ENCODE peak calls at places on chromosome 7, in eight cellular contexts. J is GM12865, T is mesothelial cell of epicardium, V is MCF 10A, W is WTC11, U is PC-9, O is progenitor cell of endocrine pancreas, M is fibroblast of lung. G is an unnamed sample.

GRCh38 chr7:132383962-132384361 is 192.3 kb downstream of the PLXNA4 start:
- DNase-seq in T (no peak), U (peak; percentile 8), J (no peak), O (no peak), V (no peak), M (no peak), W (no peak), G (no peak)

GRCh38 chr7:37448057-37448636 is 517 bp downstream of the ELMO1 start:
- DNase-seq in T (peak; percentile 19), O (peak; percentile 43), W (peak; percentile 32), J (no peak), M (no peak), U (no peak), V (no peak), G (peak; percentile 37)

GRCh38 chr7:29346574-29346973 is 152.0 kb downstream of the CHN2 start:
- DNase-seq in T (no peak), V (no peak), W (no peak), O (no peak), U (peak; percentile 65), J (no peak), M (no peak), G (no peak)

GRCh38 chr7:150668472-150668911 is 17.0 kb upstream of the GIMAP2 start:
- DNase-seq in V (no peak), M (no peak), W (no peak), U (no peak), J (peak; percentile 95), O (no peak), T (no peak), G (peak; percentile 34)

GRCh38 chr7:46454796-46455195 is 533.7 kb upstream of the IGFBP3 start:
- DNase-seq in T (no peak), V (no peak), U (no peak), W (no peak), M (peak; percentile 65), O (no peak), J (no peak), G (no peak)

GRCh38 chr7:140060788-140061606 is 1.8 kb downstream of the PARP12 start:
- DNase-seq in M (peak; percentile 68), W (no peak), U (no peak), T (no peak), O (no peak), J (no peak), V (peak; percentile 9), G (no peak)

GRCh38 chr7:2399848-2400587 is 3.4 kb upstream of the CHST12 start:
- DNase-seq in O (no peak), W (no peak), J (peak; percentile 74), V (peak; percentile 92), U (peak; percentile 93), T (peak; percentile 54), M (peak; percentile 97), G (no peak)

GRCh38 chr7:79713281-79713680 is 259.8 kb upstream of the MAGI2 start:
- DNase-seq in M (no peak), T (no peak), W (no peak), U (no peak), V (no peak), O (no peak), J (no peak), G (no peak)

GRCh38 chr7:12524794-12525386 is 45.6 kb upstream of the SCIN start:
- DNase-seq in V (peak; percentile 56), J (peak; percentile 59), W (no peak), U (peak; percentile 56), T (no peak), O (no peak), M (peak; percentile 45), G (no peak)

GRCh38 chr7:152847491-152847890 is 87.9 kb downstream of the ACTR3B start:
- DNase-seq in W (no peak), U (no peak), V (no peak), J (no peak), M (peak; percentile 14), T (no peak), O (no peak), G (no peak)

GRCh38 chr7:143408686-143409551 is at the start of gene EPHA1:
- DNase-seq in O (peak; percentile 45), M (no peak), W (peak; percentile 82), U (peak; percentile 89), V (peak; percentile 86), T (no peak), J (no peak), G (peak; percentile 49)

GRCh38 chr7:112970771-112971170 is 115.9 kb downstream of the GPR85 start:
- DNase-seq in O (no peak), W (no peak), V (no peak), U (no peak), J (peak; percentile 9), T (no peak), M (no peak), G (no peak)

GRCh38 chr7:105315357-105315756 is 73.4 kb downstream of the SRPK2 start:
- DNase-seq in O (no peak), U (no peak), W (no peak), T (no peak), J (no peak), V (no peak), M (no peak), G (no peak)

GRCh38 chr7:97064972-97065587 is 40.4 kb upstream of the DLX5 start:
- DNase-seq in U (peak; percentile 39), M (peak; percentile 30), O (no peak), W (no peak), T (no peak), J (peak; percentile 53), V (peak; percentile 67), G (no peak)

GRCh38 chr7:51024867-51025266 is 242.2 kb upstream of the GRB10 start:
- DNase-seq in J (no peak), M (no peak), U (no peak), W (no peak), V (no peak), T (no peak), O (peak; percentile 4), G (no peak)

GRCh38 chr7:30771859-30772429 is 727 bp downstream of the MINDY4 start:
- DNase-seq in W (no peak), T (no peak), J (peak; percentile 33), O (no peak), U (no peak), M (peak; percentile 8), V (peak; percentile 9), G (no peak)

GRCh38 chr7:91140286-91140685 is 123.9 kb upstream of the FZD1 start:
- DNase-seq in M (no peak), W (no peak), O (no peak), T (no peak), J (no peak), U (no peak), V (no peak), G (no peak)
- TF ChIP-seq CTCF in M (no peak), W (no peak), O (no peak), T (no peak), J (no peak), U (no peak), V (no peak), G (no peak)

GRCh38 chr7:42527004-42527403 is 290.0 kb upstream of the GLI3 start:
- DNase-seq in J (no peak), V (no peak), W (peak; percentile 14), T (no peak), M (peak; percentile 25), U (no peak), O (no peak), G (no peak)

DNA sequence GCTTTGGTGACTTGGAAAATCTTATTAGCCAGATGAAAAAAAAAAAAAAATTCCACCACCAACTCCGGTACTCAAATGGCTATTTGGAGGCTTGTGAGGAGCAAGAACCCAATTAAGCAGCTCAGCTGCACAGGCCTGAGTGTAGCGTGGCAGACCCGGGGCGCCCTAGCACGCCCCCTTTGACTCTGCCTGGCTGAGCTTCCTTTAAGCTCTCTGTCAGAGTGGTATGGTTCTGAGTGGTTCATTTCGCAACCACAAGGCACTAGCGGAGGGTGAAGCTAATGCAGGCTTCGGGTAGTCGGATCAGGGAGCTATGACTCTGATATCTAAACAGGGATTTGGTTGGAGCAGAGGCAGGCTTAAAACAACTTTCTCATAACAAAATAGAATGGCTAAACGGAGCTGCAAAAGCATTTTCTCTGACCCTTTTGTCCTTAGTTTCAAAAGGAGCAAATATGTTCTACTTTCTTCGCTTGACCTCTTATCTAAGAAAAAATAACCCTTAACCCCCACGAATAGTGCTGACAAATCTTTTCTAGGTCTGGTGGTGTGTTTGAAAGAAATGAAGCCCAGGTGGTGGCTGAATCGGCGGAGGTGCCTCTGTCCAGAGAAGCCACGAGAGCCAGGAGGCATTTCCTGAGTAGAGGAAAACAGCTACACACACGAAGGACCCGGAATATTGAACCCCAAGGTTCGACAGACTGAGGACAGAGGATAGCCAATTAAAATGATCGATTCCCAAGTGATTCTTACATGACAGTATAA is 285.4 kb upstream of the GLI3 start:
- DNase-seq in J (no peak), O (no peak), T (no peak), M (peak; percentile 14), U (no peak), W (peak; percentile 26), V (no peak), G (no peak)
- TF ChIP-seq CTCF in J (no peak), O (no peak), T (no peak), M (no peak), U (no peak), W (no peak), V (no peak), G (no peak)

GRCh38 chr7:4739528-4739992 is 35.9 kb upstream of the AP5Z1 start:
- DNase-seq in W (no peak), M (peak; percentile 62), U (no peak), V (no peak), O (no peak), J (peak; percentile 64), T (no peak), G (peak; percentile 82)
- TF ChIP-seq CTCF in W (no peak), M (peak; percentile 54), U (no peak), V (no peak), O (peak; percentile 49), J (peak; percentile 22), T (no peak), G (no peak)

GRCh38 chr7:18574235-18574540 is 78.6 kb downstream of the HDAC9 start:
- DNase-seq in M (no peak), U (no peak), W (no peak), J (no peak), O (no peak), V (no peak), T (no peak), G (no peak)

GRCh38 chr7:18572885-18573284 is 77.3 kb downstream of the HDAC9 start:
- DNase-seq in W (no peak), O (no peak), V (no peak), M (no peak), T (no peak), U (no peak), J (no peak), G (no peak)

GRCh38 chr7:18570441-18570840 is 74.9 kb downstream of the HDAC9 start:
- DNase-seq in J (no peak), O (no peak), M (no peak), T (no peak), V (no peak), W (no peak), U (no peak), G (no peak)

GRCh38 chr7:18573410-18574234 is 78.1 kb downstream of the HDAC9 start:
- DNase-seq in V (no peak), M (no peak), T (no peak), W (no peak), J (no peak), U (no peak), O (no peak), G (no peak)

DNA sequence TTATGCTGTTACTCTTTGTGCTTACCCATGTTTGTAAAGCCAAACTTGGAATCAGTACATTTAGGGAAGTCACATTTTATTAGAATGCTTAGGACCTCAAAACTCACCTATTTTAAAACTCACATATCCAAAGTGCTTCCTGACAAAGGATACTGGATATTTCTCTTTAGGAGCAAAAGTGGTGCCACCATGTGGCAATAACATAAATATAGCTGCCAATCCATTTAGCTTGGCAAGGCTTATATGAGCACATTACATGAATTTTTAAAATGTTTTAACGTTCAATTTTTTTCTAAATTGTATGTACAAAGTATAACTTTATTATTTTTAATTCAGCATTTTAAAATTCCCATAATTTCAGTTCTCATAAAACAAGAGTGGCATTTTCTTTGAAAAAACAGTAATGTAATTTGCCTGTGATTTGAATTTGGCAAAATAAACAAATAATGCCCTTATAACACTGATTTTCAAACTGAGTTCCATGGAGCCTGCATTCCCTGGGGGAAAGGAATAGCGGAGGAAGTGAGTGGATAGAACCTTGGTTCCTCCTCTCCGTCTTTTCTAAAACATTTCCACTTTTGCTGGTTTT is 75.4 kb downstream of the HDAC9 start:
- DNase-seq in M (peak; percentile 50), J (no peak), O (no peak), U (peak; percentile 63), W (no peak), T (no peak), V (peak; percentile 63), G (no peak)
- TF ChIP-seq CTCF in M (peak; percentile 31), J (no peak), O (peak; percentile 47), U (peak; percentile 78), W (no peak), T (no peak), V (peak; percentile 56), G (no peak)

G was measured in CD4-positive, alpha-beta T cell.